ENCODE peak calls at places on chromosomes 13 and 19, in four cellular contexts. Z is HepG2, N is K562, C is A549. H is an unnamed sample.

GRCh38 chr13:99311137-99311536 is 3.9 kb upstream of the GPR183 start:
- DNase-seq in C (no peak), Z (no peak), N (peak), H (no peak)

GRCh38 chr19:11191273-11191755 is 6.0 kb downstream of the KANK2 start:
- DNase-seq in Z (no peak), N (peak), C (peak), H (no peak)

GRCh38 chr19:42032428-42032827 is 37.6 kb downstream of the GRIK5 start:
- DNase-seq in C (no peak), N (no peak), Z (no peak), H (no peak)

GRCh38 chr13:36814465-36814864 is 4.6 kb upstream of the RFXAP start:
- DNase-seq in N (peak), Z (no peak), C (no peak), H (no peak)

GRCh38 chr19:55075366-55075998 is at the start of gene EPS8L1:
- DNase-seq in C (no peak), N (no peak), Z (no peak), H (no peak)

GRCh38 chr13:27450921-27451461 is 627 bp upstream of the MTIF3 start:
- DNase-seq in C (peak), Z (peak), N (peak), H (no peak)

GRCh38 chr19:29831041-29831548 is 19.3 kb downstream of the CCNE1 start:
- DNase-seq in C (peak), Z (no peak), N (no peak), H (no peak)

GRCh38 chr19:45804959-45805230 is 10.2 kb downstream of the RSPH6A start:
- DNase-seq in C (no peak), N (no peak), Z (no peak), H (no peak)

GRCh38 chr19:49427339-49427738 is 2.2 kb downstream of the GFY start:
- DNase-seq in Z (no peak), N (no peak), C (no peak), H (no peak)

GRCh38 chr19:57512845-57513244 is 13.1 kb downstream of the ZNF773 start:
- DNase-seq in Z (no peak), C (peak), N (no peak), H (no peak)

GRCh38 chr19:6740589-6741348 is 1.3 kb downstream of the TRIP10 start:
- DNase-seq in C (peak), Z (no peak), N (peak), H (no peak)

GRCh38 chr13:21230516-21230915 is 54.1 kb downstream of the MRPL57 start:
- DNase-seq in N (no peak), C (no peak), Z (no peak), H (no peak)

GRCh38 chr13:26688286-26688685 is 72.3 kb downstream of the GPR12 start:
- DNase-seq in N (no peak), Z (no peak), C (no peak), H (no peak)

GRCh38 chr19:47330466-47330869 is 1.5 kb upstream of the C5AR2 start:
- DNase-seq in N (no peak), C (no peak), Z (no peak), H (no peak)

GRCh38 chr19:4556574-4557185 is 2.8 kb downstream of the SEMA6B start:
- DNase-seq in C (peak), N (peak), Z (no peak), H (no peak)

GRCh38 chr13:40200273-40200978 is 466.0 kb downstream of the FOXO1 start:
- DNase-seq in Z (no peak), C (no peak), N (no peak), H (no peak)

GRCh38 chr19:11225172-11225571 is 14.2 kb upstream of the ANGPTL8 start:
- DNase-seq in N (no peak), Z (no peak), C (no peak), H (no peak)

GRCh38 chr13:22107549-22107948 is 436.7 kb downstream of the FGF9 start:
- DNase-seq in Z (peak), C (peak), N (no peak), H (no peak)

GRCh38 chr19:58007285-58007684 is 4.7 kb upstream of the ZNF606 start:
- DNase-seq in C (peak), Z (peak), N (peak), H (no peak)

GRCh38 chr13:110283661-110284516 is 23.1 kb downstream of the COL4A1 start:
- DNase-seq in C (no peak), N (no peak), Z (no peak), H (no peak)

GRCh38 chr13:43132228-43132627 is 108.8 kb downstream of the DNAJC15 start:
- DNase-seq in N (peak), Z (peak), C (peak), H (no peak)

GRCh38 chr19:32041681-32042292 is 303.6 kb upstream of the ZNF507 start:
- DNase-seq in Z (peak), C (peak), N (peak), H (no peak)

GRCh38 chr13:110942248-110942981 is 27.5 kb upstream of the ANKRD10 start:
- DNase-seq in Z (no peak), N (no peak), C (no peak), H (peak)

GRCh38 chr13:101614491-101614890 is 162.0 kb downstream of the ITGBL1 start:
- DNase-seq in N (peak), Z (no peak), C (no peak), H (no peak)

GRCh38 chr19:46745521-46746280 is at the start of gene FKRP:
- DNase-seq in Z (no peak), C (no peak), N (peak), H (no peak)

GRCh38 chr19:53897459-53897858 is 11.6 kb upstream of the CACNG7 start:
- DNase-seq in N (no peak), Z (no peak), C (no peak), H (no peak)

GRCh38 chr19:55255618-55256423 is 3.0 kb downstream of the PPP6R1 start:
- DNase-seq in Z (peak), N (peak), C (peak), H (peak)

GRCh38 chr19:40320558-40320935 is 27.6 kb downstream of the C19orf47 start:
- DNase-seq in C (no peak), N (no peak), Z (no peak), H (no peak)

GRCh38 chr13:113320226-113320875 is 23.3 kb downstream of the LAMP1 start:
- DNase-seq in N (no peak), C (no peak), Z (no peak), H (no peak)

GRCh38 chr19:11073568-11073967 is 15.7 kb upstream of the LDLR start:
- DNase-seq in Z (no peak), N (no peak), C (no peak), H (no peak)

GRCh38 chr13:76293346-76293745 is 592.9 kb downstream of the KCTD12 start:
- DNase-seq in C (peak), N (no peak), Z (no peak), H (no peak)

GRCh38 chr19:40908981-40909380 is 26.9 kb upstream of the CYP2A7 start:
- DNase-seq in C (no peak), Z (no peak), N (no peak), H (no peak)

GRCh38 chr19:16327911-16328823 is 3.5 kb downstream of the KLF2 start:
- DNase-seq in Z (no peak), C (peak), N (peak), H (no peak)

GRCh38 chr19:55304279-55304978 is 20.6 kb downstream of the BRSK1 start:
- DNase-seq in C (peak), N (peak), Z (peak), H (no peak)

GRCh38 chr19:1651061-1651547 is 1.3 kb downstream of the TCF3 start:
- DNase-seq in Z (no peak), N (peak), C (no peak), H (peak)

GRCh38 chr13:100860866-100861265 is 186.3 kb upstream of the TMTC4 start:
- DNase-seq in N (no peak), C (no peak), Z (no peak), H (no peak)

GRCh38 chr13:73146705-73147104 is 87.9 kb downstream of the KLF5 start:
- DNase-seq in Z (no peak), N (no peak), C (peak), H (no peak)

GRCh38 chr19:3977242-3978143 is 6.6 kb upstream of the DAPK3 start:
- DNase-seq in Z (no peak), N (no peak), C (no peak), H (no peak)

GRCh38 chr19:51514866-51515481 is 13.4 kb upstream of the SIGLEC12 start:
- DNase-seq in N (peak), C (peak), Z (peak), H (peak)
- TF ChIP-seq POLR2AphosphoS2 in N (no peak), C (no peak), Z (no peak), H (no peak)

DNA sequence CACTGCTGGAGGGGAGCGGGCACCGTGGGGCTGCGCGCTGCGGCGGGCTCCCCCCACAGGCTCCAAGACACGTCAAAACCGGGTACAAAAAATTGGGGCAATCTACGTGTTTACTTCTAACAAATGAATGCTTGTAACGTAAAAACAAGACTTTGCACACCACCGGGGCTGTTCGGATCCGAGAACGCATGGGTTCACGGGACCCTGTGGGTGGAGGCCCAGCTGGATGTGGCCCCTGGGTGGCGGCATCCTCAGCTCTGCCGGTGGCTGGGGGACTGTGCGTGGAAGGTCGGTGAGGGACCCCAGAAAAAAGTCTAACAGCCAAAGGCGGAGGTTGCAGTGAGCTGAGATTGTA is 10.3 kb upstream of the SLC7A10 start:
- DNase-seq in C (no peak), N (no peak), Z (no peak), H (no peak)
- TF ChIP-seq POLR2AphosphoS2 in C (no peak), N (no peak), Z (no peak), H (no peak)

GRCh38 chr19:18346091-18346490 is 5.7 kb downstream of the PGPEP1 start:
- DNase-seq in C (peak), Z (no peak), N (no peak), H (no peak)

GRCh38 chr19:18348171-18348570 is 7.8 kb downstream of the PGPEP1 start:
- DNase-seq in N (no peak), Z (no peak), C (no peak), H (no peak)

GRCh38 chr19:18351544-18351943 is 11.1 kb downstream of the PGPEP1 start:
- DNase-seq in Z (no peak), N (no peak), C (no peak), H (no peak)

GRCh38 chr19:18350490-18350889 is 10.1 kb downstream of the PGPEP1 start:
- DNase-seq in N (no peak), Z (no peak), C (no peak), H (no peak)

GRCh38 chr19:18349524-18350128 is 9.2 kb downstream of the PGPEP1 start:
- DNase-seq in C (peak), N (peak), Z (peak), H (no peak)
- TF ChIP-seq POLR2AphosphoS2 in C (no peak), N (no peak), Z (no peak), H (no peak)

GRCh38 chr19:5586300-5587070 is 18.7 kb upstream of the TINCR start:
- DNase-seq in C (no peak), Z (no peak), N (no peak), H (no peak)

GRCh38 chr19:5587661-5588060 is 19.9 kb upstream of the TINCR start:
- DNase-seq in C (no peak), Z (no peak), N (no peak), H (no peak)

GRCh38 chr19:5587071-5587455 is 19.3 kb upstream of the TINCR start:
- DNase-seq in Z (no peak), C (no peak), N (no peak), H (no peak)

GRCh38 chr19:5588441-5588840 is 20.7 kb upstream of the TINCR start:
- DNase-seq in C (no peak), Z (no peak), N (no peak), H (no peak)

DNA sequence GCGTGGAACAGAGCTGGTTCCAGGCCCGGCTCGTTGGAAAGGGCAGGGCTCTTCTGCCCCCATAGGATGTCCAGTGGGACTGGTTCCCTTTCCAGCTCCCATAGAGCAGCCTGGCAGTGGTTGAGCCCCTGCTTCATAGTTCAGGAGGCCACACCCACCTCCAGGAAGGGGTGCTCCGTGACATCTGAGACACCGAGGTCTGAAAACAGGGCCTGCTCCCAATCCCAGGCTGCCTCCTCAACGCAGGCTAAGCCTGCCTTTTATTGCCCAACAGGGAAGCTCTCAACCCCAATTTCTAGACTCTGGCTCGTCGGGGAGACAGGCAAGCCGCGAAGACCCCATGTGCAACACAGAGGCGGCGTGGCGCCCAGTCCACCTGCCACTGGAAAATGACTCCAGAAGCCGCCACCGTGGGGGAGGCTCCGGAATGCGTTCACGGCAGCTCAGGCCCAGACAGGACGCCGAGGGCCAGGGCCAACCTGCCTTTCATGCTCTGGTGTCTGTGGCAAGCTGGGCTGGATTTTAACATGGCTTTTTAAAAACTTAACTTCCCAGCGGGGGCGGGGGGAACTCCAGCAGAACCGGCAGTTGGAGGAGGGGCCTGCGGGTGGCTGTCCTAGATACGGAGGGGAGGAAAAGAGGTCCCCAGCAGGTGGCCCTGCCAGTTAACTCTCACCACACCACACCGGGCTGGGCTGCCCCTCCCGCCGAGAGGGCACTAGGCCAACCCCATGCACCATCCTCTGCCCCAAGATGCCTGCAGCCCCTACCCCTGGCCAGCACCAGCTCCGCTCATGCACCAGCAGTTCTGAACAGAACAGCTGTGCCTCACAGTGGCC is 17.9 kb upstream of the TINCR start:
- DNase-seq in C (no peak), N (peak), Z (no peak), H (no peak)
- TF ChIP-seq POLR2AphosphoS2 in C (no peak), N (no peak), Z (no peak), H (no peak)

GRCh38 chr13:102670130-102670529 is 24.7 kb downstream of the METTL21C start:
- DNase-seq in Z (no peak), C (no peak), N (peak), H (no peak)

GRCh38 chr13:102667911-102668310 is 26.9 kb downstream of the METTL21C start:
- DNase-seq in Z (peak), N (no peak), C (no peak), H (no peak)

GRCh38 chr13:102667023-102667422 is 27.8 kb downstream of the METTL21C start:
- DNase-seq in C (no peak), Z (no peak), N (no peak), H (no peak)
- TF ChIP-seq POLR2AphosphoS2 in C (no peak), Z (no peak), N (no peak), H (no peak)

GRCh38 chr19:14439014-14439413 is 5.9 kb downstream of the PKN1 start:
- DNase-seq in C (no peak), Z (no peak), N (no peak), H (no peak)

GRCh38 chr19:14440049-14440448 is 6.9 kb downstream of the PKN1 start:
- DNase-seq in Z (no peak), C (no peak), N (peak), H (peak)

GRCh38 chr19:14443632-14444216 is 10.6 kb downstream of the PKN1 start:
- DNase-seq in C (no peak), N (no peak), Z (no peak), H (no peak)

GRCh38 chr19:14442904-14443631 is 10.0 kb downstream of the PKN1 start:
- DNase-seq in C (no peak), N (no peak), Z (no peak), H (no peak)

GRCh38 chr19:14441041-14441938 is 8.2 kb downstream of the PKN1 start:
- DNase-seq in N (no peak), C (no peak), Z (no peak), H (no peak)
- TF ChIP-seq POLR2AphosphoS2 in N (no peak), C (no peak), Z (no peak), H (no peak)

GRCh38 chr13:45932611-45933182 is 81.1 kb upstream of the SIAH3 start:
- DNase-seq in N (no peak), Z (no peak), C (no peak), H (no peak)
- TF ChIP-seq POLR2AphosphoS2 in N (no peak), Z (no peak), C (no peak), H (no peak)

DNA sequence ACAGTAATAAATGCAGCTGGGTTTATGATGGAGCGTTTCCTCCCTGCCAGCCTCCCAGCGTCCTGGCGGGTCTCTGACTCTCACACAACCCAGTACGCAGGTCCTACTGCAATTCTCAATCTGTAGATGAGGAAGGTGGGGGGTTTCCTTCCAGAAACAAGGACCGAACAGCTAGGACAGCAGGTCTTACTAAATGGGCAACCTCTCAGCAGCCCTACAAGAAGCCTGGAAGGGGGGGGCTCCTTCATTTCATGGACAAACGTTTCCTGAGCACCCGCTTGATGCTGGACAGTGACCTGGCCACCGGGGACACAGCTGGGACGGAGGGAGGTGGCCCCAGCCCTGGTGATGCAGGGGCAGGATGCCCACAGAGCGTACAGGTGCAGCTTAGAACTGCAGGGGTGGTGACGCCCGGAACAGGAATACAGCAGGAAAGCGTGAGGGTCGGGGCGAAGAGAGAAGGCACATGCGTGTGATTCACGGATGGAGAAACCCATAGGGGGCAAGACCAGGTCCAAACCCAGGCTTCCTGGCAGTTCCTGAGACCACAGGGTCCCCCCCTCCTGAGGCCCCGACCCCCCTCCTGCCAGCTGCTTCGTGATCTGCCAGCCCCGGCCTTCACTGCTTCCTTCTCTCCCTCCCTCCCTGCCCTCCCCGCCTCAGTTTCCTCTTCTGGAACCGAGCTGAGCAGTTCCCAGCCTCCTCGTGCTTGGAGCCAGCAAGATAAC is 732 bp upstream of the C2CD4C start:
- DNase-seq in Z (no peak), C (no peak), N (no peak), H (no peak)
- TF ChIP-seq POLR2AphosphoS2 in Z (no peak), C (no peak), N (no peak), H (no peak)

GRCh38 chr13:71632721-71633120 is 234.3 kb downstream of the DACH1 start:
- DNase-seq in N (no peak), C (no peak), Z (no peak), H (no peak)

GRCh38 chr13:71638728-71639127 is 228.3 kb downstream of the DACH1 start:
- DNase-seq in C (no peak), Z (no peak), N (no peak), H (no peak)

GRCh38 chr13:71629167-71629566 is 237.8 kb downstream of the DACH1 start:
- DNase-seq in Z (no peak), C (no peak), N (no peak), H (no peak)

DNA sequence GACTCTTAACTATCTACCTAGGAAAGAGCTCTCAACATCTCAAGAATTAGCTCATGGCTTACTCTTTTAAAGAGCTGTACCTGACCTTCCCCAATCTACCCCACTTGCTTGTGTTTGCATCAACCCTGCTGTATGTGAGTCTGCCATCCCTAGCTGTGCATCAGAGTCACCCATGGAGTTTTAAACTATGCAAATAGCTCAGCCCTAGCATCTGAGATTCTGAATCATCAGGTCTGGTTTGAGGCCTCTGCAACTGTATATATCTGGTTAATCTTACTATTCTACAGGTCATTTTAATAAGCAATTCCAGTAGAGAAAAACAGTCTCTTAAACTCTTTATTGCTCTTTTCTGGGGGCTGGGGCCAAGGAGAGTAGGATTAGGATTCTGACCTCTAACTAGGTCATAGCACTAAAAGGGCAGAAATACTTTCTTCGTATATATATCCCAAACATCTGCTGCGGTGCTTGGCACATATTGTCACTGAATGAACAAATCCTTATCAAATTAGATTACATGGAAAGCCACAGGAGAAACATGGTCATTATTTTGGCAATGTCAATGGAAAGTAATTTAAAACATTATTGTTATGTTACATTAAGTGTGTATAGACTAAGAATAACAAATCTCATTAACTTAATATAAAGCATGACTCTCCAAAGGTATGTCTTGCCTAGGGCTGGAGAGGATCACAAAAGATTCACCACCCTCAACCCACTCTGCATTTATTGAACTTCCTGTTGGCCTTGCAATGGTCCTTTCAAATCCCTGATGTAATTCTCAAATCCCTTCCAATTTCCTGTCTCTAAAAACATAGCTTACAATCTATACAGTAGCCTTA is 232.2 kb downstream of the DACH1 start:
- DNase-seq in C (no peak), Z (no peak), N (no peak), H (no peak)
- TF ChIP-seq POLR2AphosphoS2 in C (no peak), Z (no peak), N (no peak), H (no peak)

H was measured in GM12878.